ENCODE peak calls at places on chromosomes 12 and 14, in nine cellular contexts. One of them, this sample, is unnamed.

GRCh38 chr12:68007023-68007422 is 17.8 kb downstream of the IFNG-AS1 start:
- DNase-seq in tibial artery: no peak
- DNase-seq in GM06990: no peak
- DNase-seq in colonic mucosa: no peak
- DNase-seq in GM12864: no peak
- DNase-seq in IMR-90: no peak
- DNase-seq in fibroblast of lung: no peak
- DNase-seq in upper lobe of right lung: no peak
- DNase-seq in neural progenitor cell: no peak
- DNase-seq in this sample: no peak

GRCh38 chr14:78737116-78737515 is 566.9 kb downstream of the NRXN3 start:
- DNase-seq in neural progenitor cell: peak
- DNase-seq in GM06990: no peak
- DNase-seq in fibroblast of lung: no peak
- DNase-seq in GM12864: no peak
- DNase-seq in IMR-90: no peak
- DNase-seq in upper lobe of right lung: no peak
- DNase-seq in tibial artery: no peak
- DNase-seq in colonic mucosa: no peak
- DNase-seq in this sample: no peak

GRCh38 chr14:34472706-34473279 is 10.8 kb upstream of the SPTSSA start:
- DNase-seq in IMR-90: no peak
- DNase-seq in GM12864: no peak
- DNase-seq in upper lobe of right lung: no peak
- DNase-seq in neural progenitor cell: no peak
- DNase-seq in GM06990: no peak
- DNase-seq in tibial artery: no peak
- DNase-seq in fibroblast of lung: no peak
- DNase-seq in colonic mucosa: no peak
- DNase-seq in this sample: no peak

GRCh38 chr12:81573228-81573627 is 185.9 kb downstream of the PPFIA2 start:
- DNase-seq in neural progenitor cell: no peak
- DNase-seq in tibial artery: no peak
- DNase-seq in GM12864: no peak
- DNase-seq in upper lobe of right lung: no peak
- DNase-seq in GM06990: no peak
- DNase-seq in fibroblast of lung: peak
- DNase-seq in IMR-90: peak
- DNase-seq in colonic mucosa: no peak
- DNase-seq in this sample: peak

GRCh38 chr12:26278266-26278665 is 82.9 kb downstream of the SSPN start:
- DNase-seq in GM12864: no peak
- DNase-seq in colonic mucosa: no peak
- DNase-seq in tibial artery: no peak
- DNase-seq in upper lobe of right lung: no peak
- DNase-seq in fibroblast of lung: no peak
- DNase-seq in neural progenitor cell: no peak
- DNase-seq in GM06990: no peak
- DNase-seq in IMR-90: no peak
- DNase-seq in this sample: no peak

GRCh38 chr12:56338643-56339422 is at the start of gene IL23A:
- DNase-seq in fibroblast of lung: peak
- DNase-seq in GM06990: peak
- DNase-seq in upper lobe of right lung: no peak
- DNase-seq in GM12864: peak
- DNase-seq in tibial artery: no peak
- DNase-seq in colonic mucosa: no peak
- DNase-seq in IMR-90: peak
- DNase-seq in neural progenitor cell: peak
- DNase-seq in this sample: no peak

GRCh38 chr12:124681779-124682391 is 114.5 kb upstream of the NCOR2 start:
- DNase-seq in upper lobe of right lung: no peak
- DNase-seq in neural progenitor cell: no peak
- DNase-seq in colonic mucosa: peak
- DNase-seq in tibial artery: peak
- DNase-seq in GM12864: no peak
- DNase-seq in GM06990: no peak
- DNase-seq in fibroblast of lung: peak
- DNase-seq in IMR-90: peak
- DNase-seq in this sample: peak

GRCh38 chr14:71206766-71207371 is 299.6 kb downstream of the PCNX1 start:
- DNase-seq in GM06990: no peak
- DNase-seq in fibroblast of lung: peak
- DNase-seq in IMR-90: peak
- DNase-seq in neural progenitor cell: no peak
- DNase-seq in tibial artery: peak
- DNase-seq in colonic mucosa: no peak
- DNase-seq in upper lobe of right lung: no peak
- DNase-seq in GM12864: no peak
- DNase-seq in this sample: peak

GRCh38 chr12:26273811-26274210 is 78.4 kb downstream of the SSPN start:
- DNase-seq in upper lobe of right lung: no peak
- DNase-seq in IMR-90: no peak
- DNase-seq in GM12864: no peak
- DNase-seq in fibroblast of lung: no peak
- DNase-seq in colonic mucosa: no peak
- DNase-seq in neural progenitor cell: no peak
- DNase-seq in GM06990: no peak
- DNase-seq in tibial artery: peak
- DNase-seq in this sample: no peak

GRCh38 chr14:65946494-65946893 is 534.0 kb downstream of the FUT8 start:
- DNase-seq in GM12864: no peak
- DNase-seq in colonic mucosa: no peak
- DNase-seq in IMR-90: no peak
- DNase-seq in neural progenitor cell: no peak
- DNase-seq in tibial artery: no peak
- DNase-seq in upper lobe of right lung: no peak
- DNase-seq in GM06990: no peak
- DNase-seq in fibroblast of lung: no peak
- DNase-seq in this sample: no peak

DNA sequence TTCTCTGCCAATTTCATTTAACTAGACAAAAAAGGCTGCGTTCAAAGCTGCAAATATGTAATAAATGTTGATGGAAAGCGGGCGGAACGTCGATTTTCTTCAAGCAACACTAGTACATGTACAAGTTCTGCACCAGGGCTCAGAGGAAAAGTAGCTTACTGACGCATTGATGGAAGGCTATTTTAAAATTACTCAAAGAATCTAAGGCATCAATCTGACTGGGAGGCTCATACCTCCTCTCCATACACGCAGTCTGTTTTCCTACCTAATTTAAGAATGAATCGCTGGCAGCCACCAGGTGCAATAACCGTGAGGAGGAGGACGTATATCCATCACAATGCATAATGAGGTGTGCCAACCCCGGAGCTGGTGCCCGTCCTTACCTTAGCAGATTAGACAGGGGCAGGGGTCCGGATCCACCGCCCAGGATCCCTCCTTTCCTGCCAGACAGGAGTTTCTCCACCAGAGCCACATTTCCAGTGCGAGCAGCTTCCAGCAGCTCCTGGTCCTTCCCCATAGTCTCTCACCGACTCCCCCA is 946 bp downstream of the ANKS1B start:
- DNase-seq in GM12864: no peak
- DNase-seq in IMR-90: no peak
- DNase-seq in neural progenitor cell: no peak
- DNase-seq in GM06990: peak
- DNase-seq in tibial artery: no peak
- DNase-seq in colonic mucosa: no peak
- DNase-seq in fibroblast of lung: no peak
- DNase-seq in upper lobe of right lung: no peak
- DNase-seq in this sample: no peak
- H3K4me3 ChIP-seq in GM12864: no peak
- H3K4me3 ChIP-seq in IMR-90: no peak
- H3K4me3 ChIP-seq in neural progenitor cell: peak
- H3K4me3 ChIP-seq in GM06990: no peak
- H3K4me3 ChIP-seq in tibial artery: peak
- H3K4me3 ChIP-seq in colonic mucosa: peak
- H3K4me3 ChIP-seq in fibroblast of lung: no peak
- H3K4me3 ChIP-seq in upper lobe of right lung: peak
- H3K4me3 ChIP-seq in this sample: no peak

GRCh38 chr12:53937099-53937498 is 1.5 kb upstream of the HOXC13 start:
- DNase-seq in tibial artery: no peak
- DNase-seq in upper lobe of right lung: no peak
- DNase-seq in neural progenitor cell: no peak
- DNase-seq in GM06990: no peak
- DNase-seq in GM12864: no peak
- DNase-seq in IMR-90: no peak
- DNase-seq in colonic mucosa: no peak
- DNase-seq in fibroblast of lung: no peak
- DNase-seq in this sample: no peak

GRCh38 chr12:53939141-53940108 is 794 bp downstream of the HOXC13 start:
- DNase-seq in upper lobe of right lung: no peak
- DNase-seq in GM12864: no peak
- DNase-seq in tibial artery: peak
- DNase-seq in colonic mucosa: no peak
- DNase-seq in GM06990: no peak
- DNase-seq in fibroblast of lung: no peak
- DNase-seq in IMR-90: no peak
- DNase-seq in neural progenitor cell: peak
- DNase-seq in this sample: no peak

GRCh38 chr12:53938276-53939140 is at the start of gene HOXC13:
- DNase-seq in neural progenitor cell: peak
- DNase-seq in upper lobe of right lung: peak
- DNase-seq in GM06990: no peak
- DNase-seq in fibroblast of lung: no peak
- DNase-seq in IMR-90: no peak
- DNase-seq in colonic mucosa: peak
- DNase-seq in tibial artery: peak
- DNase-seq in GM12864: no peak
- DNase-seq in this sample: peak

GRCh38 chr12:53935562-53936341 is 2.9 kb upstream of the HOXC13 start:
- DNase-seq in colonic mucosa: no peak
- DNase-seq in upper lobe of right lung: no peak
- DNase-seq in neural progenitor cell: no peak
- DNase-seq in GM06990: no peak
- DNase-seq in tibial artery: no peak
- DNase-seq in GM12864: no peak
- DNase-seq in fibroblast of lung: no peak
- DNase-seq in IMR-90: no peak
- DNase-seq in this sample: no peak

DNA sequence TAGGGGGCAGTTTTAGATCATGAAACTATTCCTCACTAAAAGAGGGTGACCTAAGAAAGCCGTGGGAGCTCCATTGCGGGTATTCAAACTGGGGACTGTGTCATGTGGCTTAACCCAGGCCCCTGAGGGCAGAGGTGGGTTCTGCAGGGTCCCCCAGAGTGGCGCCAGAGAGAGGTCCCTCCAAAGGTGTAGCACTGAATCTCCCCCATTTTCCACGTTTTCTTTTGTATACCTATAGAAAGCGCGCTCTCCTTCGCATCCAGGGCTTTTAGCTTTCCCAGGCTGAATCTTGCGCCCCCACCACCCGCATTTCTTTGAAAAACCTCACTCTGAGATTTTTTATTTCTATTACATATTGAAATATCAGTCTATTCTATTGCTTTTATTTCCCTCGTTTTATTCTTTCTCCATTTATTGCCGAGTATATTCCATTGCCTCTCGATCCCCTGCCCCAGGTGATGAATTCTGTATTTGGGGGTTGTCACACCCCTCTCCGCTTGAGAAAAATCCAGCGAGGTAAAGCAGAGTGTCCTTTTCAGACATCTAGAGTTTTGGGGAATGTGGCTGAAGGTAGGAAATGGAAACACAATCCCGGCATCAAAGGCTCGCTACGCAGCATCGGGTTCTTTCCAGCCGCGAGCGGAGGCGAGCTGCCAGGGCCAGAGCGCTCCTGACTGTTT is 895 bp upstream of the HOXC13 start:
- DNase-seq in tibial artery: no peak
- DNase-seq in upper lobe of right lung: no peak
- DNase-seq in neural progenitor cell: no peak
- DNase-seq in fibroblast of lung: no peak
- DNase-seq in GM12864: no peak
- DNase-seq in GM06990: no peak
- DNase-seq in colonic mucosa: no peak
- DNase-seq in IMR-90: no peak
- DNase-seq in this sample: no peak
- TF ChIP-seq CTCF in tibial artery: no peak
- TF ChIP-seq CTCF in upper lobe of right lung: no peak
- TF ChIP-seq CTCF in neural progenitor cell: no peak
- TF ChIP-seq CTCF in fibroblast of lung: no peak
- TF ChIP-seq CTCF in GM12864: no peak
- TF ChIP-seq CTCF in GM06990: no peak
- TF ChIP-seq CTCF in colonic mucosa: no peak
- TF ChIP-seq CTCF in IMR-90: no peak
- TF ChIP-seq CTCF in this sample: no peak

GRCh38 chr14:54776361-54777001 is 126.1 kb downstream of the GCH1 start:
- DNase-seq in IMR-90: peak
- DNase-seq in colonic mucosa: no peak
- DNase-seq in upper lobe of right lung: peak
- DNase-seq in GM06990: peak
- DNase-seq in tibial artery: peak
- DNase-seq in neural progenitor cell: no peak
- DNase-seq in GM12864: no peak
- DNase-seq in fibroblast of lung: peak
- DNase-seq in this sample: peak
- H3K4me3 ChIP-seq in IMR-90: no peak
- H3K4me3 ChIP-seq in colonic mucosa: no peak
- H3K4me3 ChIP-seq in upper lobe of right lung: no peak
- H3K4me3 ChIP-seq in GM06990: no peak
- H3K4me3 ChIP-seq in tibial artery: no peak
- H3K4me3 ChIP-seq in neural progenitor cell: no peak
- H3K4me3 ChIP-seq in GM12864: no peak
- H3K4me3 ChIP-seq in fibroblast of lung: no peak
- H3K4me3 ChIP-seq in this sample: no peak

GRCh38 chr12:14514946-14515345 is 52.7 kb downstream of the PLBD1 start:
- DNase-seq in tibial artery: no peak
- DNase-seq in colonic mucosa: no peak
- DNase-seq in upper lobe of right lung: no peak
- DNase-seq in GM12864: no peak
- DNase-seq in GM06990: no peak
- DNase-seq in fibroblast of lung: no peak
- DNase-seq in neural progenitor cell: no peak
- DNase-seq in IMR-90: no peak
- DNase-seq in this sample: no peak

GRCh38 chr12:14510574-14510973 is 57.1 kb downstream of the PLBD1 start:
- DNase-seq in GM06990: no peak
- DNase-seq in IMR-90: no peak
- DNase-seq in GM12864: no peak
- DNase-seq in tibial artery: no peak
- DNase-seq in neural progenitor cell: no peak
- DNase-seq in fibroblast of lung: no peak
- DNase-seq in colonic mucosa: no peak
- DNase-seq in upper lobe of right lung: no peak
- DNase-seq in this sample: no peak

DNA sequence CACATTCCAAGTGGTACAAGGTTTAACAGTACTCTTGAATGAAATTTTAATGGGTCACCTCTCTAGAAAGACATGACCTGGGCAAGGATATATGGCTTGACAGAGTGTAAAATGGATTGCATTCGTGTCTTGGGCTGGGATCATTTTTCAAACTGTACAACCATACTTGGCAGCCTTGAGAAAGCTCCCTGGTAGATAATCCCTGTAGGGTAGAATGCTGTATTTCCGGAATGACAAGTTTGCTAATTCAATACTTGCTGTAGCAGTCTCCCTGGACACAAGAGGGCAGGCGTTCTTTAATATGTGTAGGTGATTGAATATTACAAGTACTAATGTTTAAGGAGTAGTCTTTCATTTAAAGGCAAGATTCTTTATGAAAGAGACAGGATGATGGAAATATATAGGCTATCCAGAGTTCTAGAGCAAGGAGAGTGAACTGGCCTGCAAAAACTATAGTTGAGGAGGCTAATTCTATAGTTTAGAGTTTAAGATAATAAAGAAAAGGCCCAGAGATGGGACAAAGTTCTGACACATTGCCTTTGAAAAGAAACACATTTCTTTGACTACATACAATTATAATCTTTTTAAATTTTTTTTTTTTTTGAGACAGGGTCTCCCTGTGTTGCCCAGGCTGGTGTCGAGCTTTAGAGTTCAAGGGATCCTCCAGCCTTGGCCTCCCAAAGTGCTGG is 53.4 kb downstream of the PLBD1 start:
- DNase-seq in colonic mucosa: peak
- DNase-seq in neural progenitor cell: peak
- DNase-seq in GM12864: peak
- DNase-seq in GM06990: peak
- DNase-seq in upper lobe of right lung: no peak
- DNase-seq in tibial artery: no peak
- DNase-seq in fibroblast of lung: peak
- DNase-seq in IMR-90: peak
- DNase-seq in this sample: peak
- TF ChIP-seq CTCF in colonic mucosa: peak
- TF ChIP-seq CTCF in neural progenitor cell: peak
- TF ChIP-seq CTCF in GM12864: peak
- TF ChIP-seq CTCF in GM06990: peak
- TF ChIP-seq CTCF in upper lobe of right lung: peak
- TF ChIP-seq CTCF in tibial artery: peak
- TF ChIP-seq CTCF in fibroblast of lung: peak
- TF ChIP-seq CTCF in IMR-90: peak
- TF ChIP-seq CTCF in this sample: peak

This sample was measured in brain microvascular endothelial cell.